ENCODE peak calls at places on chromosomes 12 and 14, in nine cellular contexts. One of them, this sample, is unnamed.
A peak's percentile ranks its signal among the peaks of the same experiment; 100 is the strongest.

GRCh38 chr14:77316872-77317271 is 3.8 kb downstream of the POMT2 start:
- DNase-seq in uterus: no peak
- DNase-seq in Calu3: no peak
- DNase-seq in keratinocyte: no peak
- DNase-seq in IMR-90: no peak
- DNase-seq in dorsolateral prefrontal cortex: no peak
- DNase-seq in endothelial cell of umbilical vein: no peak
- DNase-seq in left ventricle myocardium inferior: no peak
- DNase-seq in AG04449: no peak
- DNase-seq in this sample: no peak

GRCh38 chr14:100078997-100079561 is 13.9 kb downstream of the EVL start:
- DNase-seq in uterus: no peak
- DNase-seq in Calu3: no peak
- DNase-seq in keratinocyte: no peak
- DNase-seq in IMR-90: peak; percentile 72
- DNase-seq in dorsolateral prefrontal cortex: no peak
- DNase-seq in endothelial cell of umbilical vein: peak; percentile 9
- DNase-seq in left ventricle myocardium inferior: no peak
- DNase-seq in AG04449: peak; percentile 47
- DNase-seq in this sample: no peak

GRCh38 chr12:93139028-93139665 is 210.1 kb upstream of the EEA1 start:
- DNase-seq in uterus: no peak
- DNase-seq in Calu3: no peak
- DNase-seq in keratinocyte: no peak
- DNase-seq in IMR-90: no peak
- DNase-seq in dorsolateral prefrontal cortex: no peak
- DNase-seq in endothelial cell of umbilical vein: no peak
- DNase-seq in left ventricle myocardium inferior: no peak
- DNase-seq in AG04449: no peak
- DNase-seq in this sample: no peak

GRCh38 chr14:35333797-35334743 is 41.9 kb downstream of the PSMA6 start:
- DNase-seq in uterus: no peak
- DNase-seq in Calu3: no peak
- DNase-seq in keratinocyte: no peak
- DNase-seq in IMR-90: no peak
- DNase-seq in dorsolateral prefrontal cortex: no peak
- DNase-seq in endothelial cell of umbilical vein: no peak
- DNase-seq in left ventricle myocardium inferior: no peak
- DNase-seq in AG04449: no peak
- DNase-seq in this sample: no peak

GRCh38 chr12:103798586-103798985 is 42.4 kb downstream of the NT5DC3 start:
- DNase-seq in uterus: no peak
- DNase-seq in Calu3: no peak
- DNase-seq in keratinocyte: no peak
- DNase-seq in IMR-90: no peak
- DNase-seq in dorsolateral prefrontal cortex: no peak
- DNase-seq in endothelial cell of umbilical vein: no peak
- DNase-seq in left ventricle myocardium inferior: no peak
- DNase-seq in AG04449: no peak
- DNase-seq in this sample: no peak

GRCh38 chr12:31020385-31021166 is 53.1 kb upstream of the DDX11 start:
- DNase-seq in uterus: no peak
- DNase-seq in Calu3: no peak
- DNase-seq in keratinocyte: no peak
- DNase-seq in IMR-90: no peak
- DNase-seq in dorsolateral prefrontal cortex: no peak
- DNase-seq in endothelial cell of umbilical vein: no peak
- DNase-seq in left ventricle myocardium inferior: no peak
- DNase-seq in AG04449: no peak
- DNase-seq in this sample: no peak

GRCh38 chr12:7012024-7012607 is 6.2 kb downstream of the LPCAT3 start:
- DNase-seq in uterus: no peak
- DNase-seq in Calu3: no peak
- DNase-seq in keratinocyte: no peak
- DNase-seq in IMR-90: no peak
- DNase-seq in dorsolateral prefrontal cortex: no peak
- DNase-seq in endothelial cell of umbilical vein: no peak
- DNase-seq in left ventricle myocardium inferior: no peak
- DNase-seq in AG04449: no peak
- DNase-seq in this sample: no peak

GRCh38 chr14:57486767-57487379 is 6.8 kb downstream of the CCDC198 start:
- DNase-seq in uterus: no peak
- DNase-seq in Calu3: peak; percentile 17
- DNase-seq in keratinocyte: no peak
- DNase-seq in IMR-90: peak; percentile 41
- DNase-seq in dorsolateral prefrontal cortex: no peak
- DNase-seq in endothelial cell of umbilical vein: peak; percentile 30
- DNase-seq in left ventricle myocardium inferior: no peak
- DNase-seq in AG04449: no peak
- DNase-seq in this sample: no peak

GRCh38 chr12:111672822-111673381 is 12.9 kb downstream of the BRAP start:
- DNase-seq in uterus: no peak
- DNase-seq in Calu3: no peak
- DNase-seq in keratinocyte: no peak
- DNase-seq in IMR-90: no peak
- DNase-seq in dorsolateral prefrontal cortex: no peak
- DNase-seq in endothelial cell of umbilical vein: no peak
- DNase-seq in left ventricle myocardium inferior: no peak
- DNase-seq in AG04449: no peak
- DNase-seq in this sample: no peak

GRCh38 chr14:33716921-33717320 is 234.0 kb downstream of the EGLN3 start:
- DNase-seq in uterus: no peak
- DNase-seq in Calu3: no peak
- DNase-seq in keratinocyte: no peak
- DNase-seq in IMR-90: no peak
- DNase-seq in dorsolateral prefrontal cortex: no peak
- DNase-seq in endothelial cell of umbilical vein: no peak
- DNase-seq in left ventricle myocardium inferior: no peak
- DNase-seq in AG04449: no peak
- DNase-seq in this sample: no peak

GRCh38 chr14:22448905-22449611 is 140.0 kb downstream of the DAD1 start:
- DNase-seq in uterus: no peak
- DNase-seq in Calu3: peak; percentile 19
- DNase-seq in keratinocyte: no peak
- DNase-seq in IMR-90: peak; percentile 26
- DNase-seq in dorsolateral prefrontal cortex: no peak
- DNase-seq in endothelial cell of umbilical vein: no peak
- DNase-seq in left ventricle myocardium inferior: no peak
- DNase-seq in AG04449: no peak
- DNase-seq in this sample: no peak

GRCh38 chr12:55865327-55865726 is 22.6 kb upstream of the MMP19 start:
- DNase-seq in uterus: no peak
- DNase-seq in Calu3: no peak
- DNase-seq in keratinocyte: no peak
- DNase-seq in IMR-90: no peak
- DNase-seq in dorsolateral prefrontal cortex: no peak
- DNase-seq in endothelial cell of umbilical vein: no peak
- DNase-seq in left ventricle myocardium inferior: no peak
- DNase-seq in AG04449: no peak
- DNase-seq in this sample: no peak

GRCh38 chr14:96105089-96105920 is 66.1 kb downstream of the C14orf132 start:
- DNase-seq in uterus: peak; percentile 30
- DNase-seq in Calu3: no peak
- DNase-seq in keratinocyte: no peak
- DNase-seq in IMR-90: no peak
- DNase-seq in dorsolateral prefrontal cortex: no peak
- DNase-seq in endothelial cell of umbilical vein: no peak
- DNase-seq in left ventricle myocardium inferior: no peak
- DNase-seq in AG04449: no peak
- DNase-seq in this sample: no peak

GRCh38 chr12:79983969-79984629 is 49.2 kb upstream of the PPP1R12A start:
- DNase-seq in uterus: no peak
- DNase-seq in Calu3: no peak
- DNase-seq in keratinocyte: no peak
- DNase-seq in IMR-90: peak; percentile 48
- DNase-seq in dorsolateral prefrontal cortex: no peak
- DNase-seq in endothelial cell of umbilical vein: no peak
- DNase-seq in left ventricle myocardium inferior: no peak
- DNase-seq in AG04449: no peak
- DNase-seq in this sample: no peak

GRCh38 chr14:64880382-64881121 is 845 bp upstream of the SPTB start:
- DNase-seq in uterus: peak; percentile 26
- DNase-seq in Calu3: peak; percentile 55
- DNase-seq in keratinocyte: no peak
- DNase-seq in IMR-90: no peak
- DNase-seq in dorsolateral prefrontal cortex: peak; percentile 65
- DNase-seq in endothelial cell of umbilical vein: peak; percentile 8
- DNase-seq in left ventricle myocardium inferior: peak; percentile 49
- DNase-seq in AG04449: no peak
- DNase-seq in this sample: peak; percentile 34

GRCh38 chr12:29902043-29902442 is 118.3 kb upstream of the TMTC1 start:
- DNase-seq in uterus: no peak
- DNase-seq in Calu3: no peak
- DNase-seq in keratinocyte: no peak
- DNase-seq in IMR-90: no peak
- DNase-seq in dorsolateral prefrontal cortex: no peak
- DNase-seq in endothelial cell of umbilical vein: no peak
- DNase-seq in left ventricle myocardium inferior: no peak
- DNase-seq in AG04449: no peak
- DNase-seq in this sample: no peak

GRCh38 chr12:29895966-29896365 is 112.2 kb upstream of the TMTC1 start:
- DNase-seq in uterus: no peak
- DNase-seq in Calu3: no peak
- DNase-seq in keratinocyte: no peak
- DNase-seq in IMR-90: no peak
- DNase-seq in dorsolateral prefrontal cortex: no peak
- DNase-seq in endothelial cell of umbilical vein: no peak
- DNase-seq in left ventricle myocardium inferior: no peak
- DNase-seq in AG04449: no peak
- DNase-seq in this sample: no peak

GRCh38 chr12:29899212-29899931 is 115.6 kb upstream of the TMTC1 start:
- DNase-seq in uterus: no peak
- DNase-seq in Calu3: no peak
- DNase-seq in keratinocyte: no peak
- DNase-seq in IMR-90: no peak
- DNase-seq in dorsolateral prefrontal cortex: no peak
- DNase-seq in endothelial cell of umbilical vein: no peak
- DNase-seq in left ventricle myocardium inferior: no peak
- DNase-seq in AG04449: no peak
- DNase-seq in this sample: no peak

GRCh38 chr12:29907486-29907885 is 123.7 kb upstream of the TMTC1 start:
- DNase-seq in uterus: no peak
- DNase-seq in Calu3: no peak
- DNase-seq in keratinocyte: no peak
- DNase-seq in IMR-90: no peak
- DNase-seq in dorsolateral prefrontal cortex: no peak
- DNase-seq in endothelial cell of umbilical vein: no peak
- DNase-seq in left ventricle myocardium inferior: no peak
- DNase-seq in AG04449: no peak
- DNase-seq in this sample: no peak

DNA sequence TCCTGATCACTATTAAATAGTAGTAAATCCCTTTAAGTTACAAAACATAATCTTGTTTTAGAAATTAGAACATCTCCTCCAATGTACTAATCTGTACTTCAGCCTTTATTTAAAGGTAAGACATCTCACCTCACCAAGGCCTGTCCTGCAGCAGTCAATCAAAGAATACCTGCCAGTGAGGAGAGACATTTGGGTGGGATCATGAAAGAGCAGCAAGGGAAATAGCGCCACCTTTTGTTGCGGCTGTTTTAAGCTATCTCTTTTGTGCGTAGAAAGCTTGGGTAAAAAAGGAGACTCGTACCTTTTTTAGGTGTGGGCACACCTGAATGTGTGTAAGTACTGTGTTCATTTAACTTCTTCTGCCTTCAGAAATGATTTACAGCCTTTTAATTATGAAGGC is 117.8 kb upstream of the TMTC1 start:
- DNase-seq in uterus: no peak
- DNase-seq in Calu3: no peak
- DNase-seq in keratinocyte: no peak
- DNase-seq in IMR-90: no peak
- DNase-seq in dorsolateral prefrontal cortex: no peak
- DNase-seq in endothelial cell of umbilical vein: no peak
- DNase-seq in left ventricle myocardium inferior: no peak
- DNase-seq in AG04449: no peak
- DNase-seq in this sample: no peak
- TF ChIP-seq CTCF in uterus: no peak
- TF ChIP-seq CTCF in Calu3: no peak
- TF ChIP-seq CTCF in keratinocyte: no peak
- TF ChIP-seq CTCF in IMR-90: no peak
- TF ChIP-seq CTCF in dorsolateral prefrontal cortex: no peak
- TF ChIP-seq CTCF in endothelial cell of umbilical vein: no peak
- TF ChIP-seq CTCF in left ventricle myocardium inferior: no peak
- TF ChIP-seq CTCF in AG04449: no peak
- TF ChIP-seq CTCF in this sample: peak; percentile 19

GRCh38 chr12:16093825-16094224 is 182.7 kb downstream of the DERA start:
- DNase-seq in uterus: no peak
- DNase-seq in Calu3: no peak
- DNase-seq in keratinocyte: no peak
- DNase-seq in IMR-90: no peak
- DNase-seq in dorsolateral prefrontal cortex: no peak
- DNase-seq in endothelial cell of umbilical vein: no peak
- DNase-seq in left ventricle myocardium inferior: no peak
- DNase-seq in AG04449: no peak
- DNase-seq in this sample: no peak
- TF ChIP-seq CTCF in uterus: no peak
- TF ChIP-seq CTCF in Calu3: no peak
- TF ChIP-seq CTCF in keratinocyte: no peak
- TF ChIP-seq CTCF in IMR-90: no peak
- TF ChIP-seq CTCF in dorsolateral prefrontal cortex: no peak
- TF ChIP-seq CTCF in endothelial cell of umbilical vein: no peak
- TF ChIP-seq CTCF in left ventricle myocardium inferior: no peak
- TF ChIP-seq CTCF in AG04449: no peak
- TF ChIP-seq CTCF in this sample: no peak

DNA sequence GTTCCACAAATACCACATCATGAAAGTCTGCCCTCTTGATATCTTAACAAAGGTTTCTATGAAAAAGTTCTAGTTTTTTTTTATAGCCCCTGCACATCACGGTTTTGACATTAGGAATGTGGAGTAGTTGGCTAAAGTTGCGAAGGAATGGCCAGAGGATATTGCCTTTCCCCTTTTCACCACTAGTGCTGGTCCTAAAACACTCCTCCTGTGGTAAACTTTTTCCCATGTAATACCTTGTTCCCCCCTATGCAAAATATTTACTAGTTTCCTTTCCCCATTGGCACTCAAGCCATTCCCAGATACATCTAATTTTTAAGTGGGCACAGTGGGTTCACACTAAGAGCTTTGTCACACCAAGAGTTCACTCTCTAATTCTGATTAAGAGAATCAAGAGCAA is 33.4 kb downstream of the R3HDM2 start:
- DNase-seq in uterus: no peak
- DNase-seq in Calu3: no peak
- DNase-seq in keratinocyte: no peak
- DNase-seq in IMR-90: no peak
- DNase-seq in dorsolateral prefrontal cortex: no peak
- DNase-seq in endothelial cell of umbilical vein: no peak
- DNase-seq in left ventricle myocardium inferior: no peak
- DNase-seq in AG04449: no peak
- DNase-seq in this sample: no peak
- TF ChIP-seq CTCF in uterus: no peak
- TF ChIP-seq CTCF in Calu3: no peak
- TF ChIP-seq CTCF in keratinocyte: no peak
- TF ChIP-seq CTCF in IMR-90: no peak
- TF ChIP-seq CTCF in dorsolateral prefrontal cortex: no peak
- TF ChIP-seq CTCF in endothelial cell of umbilical vein: no peak
- TF ChIP-seq CTCF in left ventricle myocardium inferior: no peak
- TF ChIP-seq CTCF in AG04449: no peak
- TF ChIP-seq CTCF in this sample: peak; percentile 18

DNA sequence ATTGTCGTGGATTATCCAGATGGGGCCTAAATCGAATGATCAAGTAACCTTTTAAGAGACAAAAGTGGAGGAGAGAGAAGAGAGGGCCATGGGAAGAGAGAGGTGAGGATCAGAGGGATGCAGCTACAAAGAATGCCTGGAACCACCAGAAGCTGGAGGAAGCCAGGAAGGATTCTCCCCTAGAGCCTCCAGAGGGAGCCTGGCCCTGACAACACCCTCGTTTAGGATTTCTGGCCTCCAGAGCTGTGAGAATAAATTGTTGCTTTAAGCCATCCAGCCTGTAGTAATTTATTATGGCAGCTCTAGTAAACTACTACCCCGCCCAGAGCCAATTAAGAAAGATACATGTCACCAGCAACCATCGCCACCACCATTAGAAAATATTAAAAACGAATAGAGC is 46.2 kb upstream of the GSC start:
- DNase-seq in uterus: no peak
- DNase-seq in Calu3: no peak
- DNase-seq in keratinocyte: no peak
- DNase-seq in IMR-90: no peak
- DNase-seq in dorsolateral prefrontal cortex: no peak
- DNase-seq in endothelial cell of umbilical vein: no peak
- DNase-seq in left ventricle myocardium inferior: no peak
- DNase-seq in AG04449: no peak
- DNase-seq in this sample: no peak
- TF ChIP-seq CTCF in uterus: no peak
- TF ChIP-seq CTCF in Calu3: no peak
- TF ChIP-seq CTCF in keratinocyte: no peak
- TF ChIP-seq CTCF in IMR-90: no peak
- TF ChIP-seq CTCF in dorsolateral prefrontal cortex: no peak
- TF ChIP-seq CTCF in endothelial cell of umbilical vein: no peak
- TF ChIP-seq CTCF in left ventricle myocardium inferior: no peak
- TF ChIP-seq CTCF in AG04449: no peak
- TF ChIP-seq CTCF in this sample: no peak